ENCODE peak calls at places on chromosomes 13 and 19, in seven cellular contexts. J is NCI-H1092 treated with DMSO at 0.1 percent for 48 hours, T is GM18507, S is body of pancreas, N is thyroid gland, F is HEK293T, X is transverse colon. P is an unnamed sample.

GRCh38 chr19:49333426-49334288 is 1.5 kb upstream of the CD37 start:
- DNase-seq in J (no peak), T (no peak), S (no peak), N (no peak), F (no peak), X (peak), P (no peak)

GRCh38 chr13:89627991-89628390 is 1719.5 kb upstream of the MIR17HG start:
- DNase-seq in J (no peak), T (no peak), S (no peak), N (no peak), F (no peak), X (no peak), P (no peak)

GRCh38 chr13:93286047-93286446 is 59.4 kb downstream of the GPC6 start:
- DNase-seq in J (no peak), T (no peak), S (no peak), N (no peak), F (no peak), X (no peak), P (no peak)

GRCh38 chr13:21228738-21229137 is 52.3 kb downstream of the MRPL57 start:
- DNase-seq in J (no peak), T (no peak), S (no peak), N (peak), F (no peak), X (no peak), P (no peak)

GRCh38 chr19:49554701-49555181 is 25.6 kb downstream of the NOSIP start:
- DNase-seq in J (no peak), T (no peak), S (peak), N (peak), F (no peak), X (peak), P (no peak)

GRCh38 chr13:39196957-39197644 is 158.8 kb downstream of the NHLRC3 start:
- DNase-seq in J (no peak), T (no peak), S (no peak), N (no peak), F (no peak), X (no peak), P (no peak)

GRCh38 chr19:18469245-18470107 is 31.5 kb upstream of the ISYNA1 start:
- DNase-seq in J (no peak), T (peak), S (peak), N (peak), F (peak), X (peak), P (peak)

GRCh38 chr19:9847087-9847671 is 12.1 kb downstream of the PIN1 start:
- DNase-seq in J (no peak), T (no peak), S (peak), N (no peak), F (peak), X (peak), P (no peak)

GRCh38 chr19:1747285-1748114 is 5.8 kb upstream of the ONECUT3 start:
- DNase-seq in J (no peak), T (peak), S (peak), N (no peak), F (no peak), X (no peak), P (no peak)

GRCh38 chr19:35995655-35995993 is 636 bp downstream of the SDHAF1 start:
- DNase-seq in J (no peak), T (no peak), S (peak), N (peak), F (peak), X (peak), P (peak)

GRCh38 chr13:53200498-53201453 is 172.2 kb downstream of the OLFM4 start:
- DNase-seq in J (no peak), T (no peak), S (peak), N (peak), F (no peak), X (peak), P (no peak)

GRCh38 chr13:73767191-73767741 is 366.9 kb downstream of the KLF12 start:
- DNase-seq in J (peak), T (no peak), S (no peak), N (no peak), F (no peak), X (no peak), P (no peak)

GRCh38 chr13:110179116-110179857 is 127.7 kb downstream of the COL4A1 start:
- DNase-seq in J (no peak), T (no peak), S (no peak), N (no peak), F (no peak), X (no peak), P (no peak)

GRCh38 chr13:33053397-33054066 is 37.3 kb downstream of the KL start:
- DNase-seq in J (no peak), T (no peak), S (no peak), N (no peak), F (no peak), X (no peak), P (no peak)

GRCh38 chr19:4583961-4584669 is 24.6 kb upstream of the SEMA6B start:
- DNase-seq in J (no peak), T (no peak), S (no peak), N (no peak), F (peak), X (no peak), P (no peak)

GRCh38 chr13:24700539-24700938 is 20.3 kb downstream of the ATP12A start:
- DNase-seq in J (no peak), T (no peak), S (no peak), N (no peak), F (no peak), X (no peak), P (no peak)

GRCh38 chr13:94784066-94784465 is 71.7 kb upstream of the SOX21 start:
- DNase-seq in J (no peak), T (no peak), S (no peak), N (no peak), F (no peak), X (no peak), P (no peak)

GRCh38 chr19:41784337-41785239 is 11.8 kb upstream of the CEACAM3 start:
- DNase-seq in J (no peak), T (no peak), S (no peak), N (no peak), F (no peak), X (peak), P (no peak)

GRCh38 chr13:98576215-98576945 is 527 bp downstream of the STK24 start:
- DNase-seq in J (peak), T (no peak), S (peak), N (peak), F (no peak), X (peak), P (peak)

GRCh38 chr13:23859455-23859854 is 29.7 kb downstream of the MIPEP start:
- DNase-seq in J (no peak), T (no peak), S (no peak), N (no peak), F (no peak), X (no peak), P (no peak)

GRCh38 chr13:80931766-80932165 is 590.8 kb upstream of the SPRY2 start:
- DNase-seq in J (no peak), T (no peak), S (no peak), N (no peak), F (no peak), X (no peak), P (no peak)

GRCh38 chr19:51158474-51159129 is 16.5 kb downstream of the SIGLEC7 start:
- DNase-seq in J (peak), T (peak), S (peak), N (peak), F (peak), X (peak), P (no peak)

GRCh38 chr19:39833464-39834286 is at the start of gene DYRK1B:
- DNase-seq in J (peak), T (peak), S (peak), N (peak), F (peak), X (peak), P (peak)

GRCh38 chr19:6730153-6730804 is 7.1 kb downstream of the GPR108 start:
- DNase-seq in J (no peak), T (no peak), S (peak), N (peak), F (peak), X (peak), P (peak)

GRCh38 chr13:111267784-111268183 is 52.7 kb upstream of the TEX29 start:
- DNase-seq in J (no peak), T (no peak), S (no peak), N (no peak), F (no peak), X (no peak), P (no peak)

GRCh38 chr13:42644841-42645240 is 70.9 kb downstream of the TNFSF11 start:
- DNase-seq in J (no peak), T (no peak), S (no peak), N (no peak), F (no peak), X (no peak), P (no peak)

GRCh38 chr19:48556825-48557224 is 4.9 kb downstream of the SULT2B1 start:
- DNase-seq in J (no peak), T (no peak), S (no peak), N (no peak), F (no peak), X (no peak), P (no peak)

GRCh38 chr13:37492061-37492460 is 106.5 kb downstream of the POSTN start:
- DNase-seq in J (no peak), T (no peak), S (no peak), N (no peak), F (no peak), X (no peak), P (no peak)

GRCh38 chr13:50334944-50335343 is 319.7 kb downstream of the KCNRG start:
- DNase-seq in J (no peak), T (no peak), S (no peak), N (no peak), F (no peak), X (no peak), P (no peak)